ENCODE peak calls at places on chromosomes 2 and 18, in ten cellular contexts. One of them, this sample, is unnamed.

GRCh38 chr2:40433739-40434138 is 18.2 kb downstream of the SLC8A1 start:
- DNase-seq in H7: no peak
- DNase-seq in lower leg skin: no peak
- DNase-seq in NCI-H1092: no peak
- DNase-seq in NCI-H2171: no peak
- DNase-seq in AG04450: no peak
- DNase-seq in SK-N-DZ: peak; percentile 25
- DNase-seq in epithelial cell of esophagus: no peak
- DNase-seq in astrocyte of the spinal cord: no peak
- DNase-seq in NCI-H2081: no peak
- DNase-seq in this sample: no peak

GRCh38 chr2:86510436-86510933 is 52.8 kb downstream of the CHMP3 start:
- DNase-seq in SK-N-DZ: no peak
- DNase-seq in NCI-H2081: no peak
- DNase-seq in H7: no peak
- DNase-seq in NCI-H1092: no peak
- DNase-seq in AG04450: no peak
- DNase-seq in NCI-H2171: no peak
- DNase-seq in lower leg skin: no peak
- DNase-seq in epithelial cell of esophagus: no peak
- DNase-seq in astrocyte of the spinal cord: no peak
- DNase-seq in this sample: no peak

GRCh38 chr18:9673296-9674251 is 34.5 kb upstream of the RAB31 start:
- DNase-seq in SK-N-DZ: peak; percentile 18
- DNase-seq in NCI-H1092: no peak
- DNase-seq in H7: peak; percentile 47
- DNase-seq in lower leg skin: peak; percentile 43
- DNase-seq in NCI-H2081: no peak
- DNase-seq in astrocyte of the spinal cord: peak; percentile 61
- DNase-seq in AG04450: no peak
- DNase-seq in NCI-H2171: peak; percentile 16
- DNase-seq in epithelial cell of esophagus: peak; percentile 98
- DNase-seq in this sample: no peak

GRCh38 chr2:151267537-151267936 is 5.9 kb upstream of the RBM43 start:
- DNase-seq in NCI-H2171: no peak
- DNase-seq in lower leg skin: no peak
- DNase-seq in H7: no peak
- DNase-seq in NCI-H1092: no peak
- DNase-seq in AG04450: no peak
- DNase-seq in epithelial cell of esophagus: no peak
- DNase-seq in astrocyte of the spinal cord: no peak
- DNase-seq in SK-N-DZ: no peak
- DNase-seq in NCI-H2081: no peak
- DNase-seq in this sample: no peak

GRCh38 chr18:22346342-22346967 is 71.3 kb downstream of the CTAGE1 start:
- DNase-seq in lower leg skin: no peak
- DNase-seq in NCI-H2081: no peak
- DNase-seq in epithelial cell of esophagus: peak; percentile 72
- DNase-seq in H7: no peak
- DNase-seq in NCI-H2171: no peak
- DNase-seq in astrocyte of the spinal cord: peak; percentile 73
- DNase-seq in AG04450: peak; percentile 43
- DNase-seq in SK-N-DZ: no peak
- DNase-seq in NCI-H1092: no peak
- DNase-seq in this sample: no peak

GRCh38 chr2:12334289-12335003 is 382.3 kb upstream of the TRIB2 start:
- DNase-seq in NCI-H1092: no peak
- DNase-seq in NCI-H2171: no peak
- DNase-seq in astrocyte of the spinal cord: no peak
- DNase-seq in epithelial cell of esophagus: peak; percentile 18
- DNase-seq in lower leg skin: no peak
- DNase-seq in H7: no peak
- DNase-seq in SK-N-DZ: peak; percentile 15
- DNase-seq in NCI-H2081: no peak
- DNase-seq in AG04450: no peak
- DNase-seq in this sample: no peak

GRCh38 chr18:22467760-22468553 is 50.2 kb upstream of the CTAGE1 start:
- DNase-seq in NCI-H2081: no peak
- DNase-seq in lower leg skin: peak; percentile 50
- DNase-seq in AG04450: peak; percentile 96
- DNase-seq in SK-N-DZ: no peak
- DNase-seq in NCI-H1092: no peak
- DNase-seq in NCI-H2171: no peak
- DNase-seq in H7: no peak
- DNase-seq in epithelial cell of esophagus: peak; percentile 99
- DNase-seq in astrocyte of the spinal cord: peak; percentile 95
- DNase-seq in this sample: no peak

GRCh38 chr2:96547751-96548161 is 11.2 kb downstream of the ARID5A start:
- DNase-seq in SK-N-DZ: no peak
- DNase-seq in AG04450: no peak
- DNase-seq in NCI-H2081: no peak
- DNase-seq in NCI-H2171: no peak
- DNase-seq in lower leg skin: no peak
- DNase-seq in astrocyte of the spinal cord: peak; percentile 76
- DNase-seq in NCI-H1092: no peak
- DNase-seq in H7: no peak
- DNase-seq in epithelial cell of esophagus: no peak
- DNase-seq in this sample: no peak

GRCh38 chr2:60560734-60561649 is 7.5 kb upstream of the BCL11A start:
- DNase-seq in NCI-H2171: peak; percentile 12
- DNase-seq in NCI-H2081: peak; percentile 51
- DNase-seq in NCI-H1092: no peak
- DNase-seq in lower leg skin: no peak
- DNase-seq in AG04450: no peak
- DNase-seq in SK-N-DZ: peak; percentile 20
- DNase-seq in astrocyte of the spinal cord: no peak
- DNase-seq in H7: peak; percentile 50
- DNase-seq in epithelial cell of esophagus: peak; percentile 66
- DNase-seq in this sample: no peak

GRCh38 chr2:2656046-2656715 is 325.1 kb upstream of the MYT1L start:
- DNase-seq in epithelial cell of esophagus: no peak
- DNase-seq in lower leg skin: no peak
- DNase-seq in astrocyte of the spinal cord: no peak
- DNase-seq in AG04450: no peak
- DNase-seq in NCI-H2171: no peak
- DNase-seq in NCI-H1092: no peak
- DNase-seq in H7: no peak
- DNase-seq in SK-N-DZ: peak; percentile 37
- DNase-seq in NCI-H2081: no peak
- DNase-seq in this sample: no peak

GRCh38 chr18:32439802-32440201 is 30.9 kb downstream of the GAREM1 start:
- DNase-seq in epithelial cell of esophagus: peak; percentile 16
- DNase-seq in NCI-H1092: no peak
- DNase-seq in lower leg skin: no peak
- DNase-seq in AG04450: no peak
- DNase-seq in astrocyte of the spinal cord: no peak
- DNase-seq in NCI-H2081: peak; percentile 11
- DNase-seq in SK-N-DZ: peak; percentile 15
- DNase-seq in NCI-H2171: peak; percentile 21
- DNase-seq in H7: peak; percentile 16
- DNase-seq in this sample: no peak

GRCh38 chr2:177123048-177123447 is 89.5 kb upstream of the HNRNPA3 start:
- DNase-seq in epithelial cell of esophagus: no peak
- DNase-seq in NCI-H1092: no peak
- DNase-seq in NCI-H2081: no peak
- DNase-seq in AG04450: no peak
- DNase-seq in astrocyte of the spinal cord: no peak
- DNase-seq in H7: peak; percentile 12
- DNase-seq in lower leg skin: no peak
- DNase-seq in NCI-H2171: no peak
- DNase-seq in SK-N-DZ: no peak
- DNase-seq in this sample: no peak

GRCh38 chr2:218781691-218782528 is at the start of gene CYP27A1:
- DNase-seq in astrocyte of the spinal cord: peak; percentile 22
- DNase-seq in lower leg skin: no peak
- DNase-seq in NCI-H1092: peak; percentile 5
- DNase-seq in H7: peak; percentile 90
- DNase-seq in SK-N-DZ: no peak
- DNase-seq in NCI-H2171: peak; percentile 12
- DNase-seq in AG04450: no peak
- DNase-seq in epithelial cell of esophagus: peak; percentile 14
- DNase-seq in NCI-H2081: peak; percentile 44
- DNase-seq in this sample: no peak

GRCh38 chr18:46311491-46311890 is 207.3 kb downstream of the HAUS1 start:
- DNase-seq in NCI-H1092: no peak
- DNase-seq in SK-N-DZ: no peak
- DNase-seq in lower leg skin: no peak
- DNase-seq in NCI-H2081: no peak
- DNase-seq in epithelial cell of esophagus: no peak
- DNase-seq in AG04450: no peak
- DNase-seq in astrocyte of the spinal cord: no peak
- DNase-seq in H7: no peak
- DNase-seq in NCI-H2171: no peak
- DNase-seq in this sample: no peak

GRCh38 chr2:182081602-182082260 is 96.1 kb downstream of the PPP1R1C start:
- DNase-seq in H7: no peak
- DNase-seq in epithelial cell of esophagus: peak; percentile 4
- DNase-seq in AG04450: no peak
- DNase-seq in NCI-H1092: no peak
- DNase-seq in lower leg skin: no peak
- DNase-seq in NCI-H2081: no peak
- DNase-seq in astrocyte of the spinal cord: no peak
- DNase-seq in NCI-H2171: no peak
- DNase-seq in SK-N-DZ: no peak
- DNase-seq in this sample: no peak

GRCh38 chr2:23280401-23280800 is 104.6 kb upstream of the KLHL29 start:
- DNase-seq in epithelial cell of esophagus: peak; percentile 54
- DNase-seq in lower leg skin: no peak
- DNase-seq in H7: no peak
- DNase-seq in NCI-H2081: no peak
- DNase-seq in NCI-H1092: no peak
- DNase-seq in NCI-H2171: no peak
- DNase-seq in SK-N-DZ: no peak
- DNase-seq in astrocyte of the spinal cord: no peak
- DNase-seq in AG04450: no peak
- DNase-seq in this sample: no peak

GRCh38 chr2:241896746-241897201 is 27.2 kb downstream of the RTP5 start:
- DNase-seq in NCI-H1092: no peak
- DNase-seq in astrocyte of the spinal cord: no peak
- DNase-seq in H7: peak; percentile 31
- DNase-seq in AG04450: no peak
- DNase-seq in SK-N-DZ: no peak
- DNase-seq in NCI-H2171: no peak
- DNase-seq in epithelial cell of esophagus: no peak
- DNase-seq in NCI-H2081: no peak
- DNase-seq in lower leg skin: no peak
- DNase-seq in this sample: no peak

GRCh38 chr18:10420561-10421352 is 33.7 kb upstream of the APCDD1 start:
- DNase-seq in SK-N-DZ: no peak
- DNase-seq in NCI-H1092: no peak
- DNase-seq in epithelial cell of esophagus: peak; percentile 83
- DNase-seq in astrocyte of the spinal cord: peak; percentile 51
- DNase-seq in H7: no peak
- DNase-seq in lower leg skin: no peak
- DNase-seq in NCI-H2171: no peak
- DNase-seq in AG04450: no peak
- DNase-seq in NCI-H2081: no peak
- DNase-seq in this sample: no peak

GRCh38 chr18:22347624-22348511 is 69.8 kb downstream of the CTAGE1 start:
- DNase-seq in SK-N-DZ: no peak
- DNase-seq in astrocyte of the spinal cord: peak; percentile 29
- DNase-seq in H7: no peak
- DNase-seq in NCI-H2171: no peak
- DNase-seq in NCI-H2081: no peak
- DNase-seq in AG04450: no peak
- DNase-seq in epithelial cell of esophagus: peak; percentile 8
- DNase-seq in NCI-H1092: no peak
- DNase-seq in lower leg skin: no peak
- DNase-seq in this sample: no peak

GRCh38 chr18:50757358-50757757 is 62.5 kb downstream of the MRO start:
- DNase-seq in astrocyte of the spinal cord: no peak
- DNase-seq in NCI-H2081: no peak
- DNase-seq in H7: no peak
- DNase-seq in NCI-H2171: no peak
- DNase-seq in epithelial cell of esophagus: no peak
- DNase-seq in NCI-H1092: no peak
- DNase-seq in AG04450: no peak
- DNase-seq in lower leg skin: no peak
- DNase-seq in SK-N-DZ: no peak
- DNase-seq in this sample: no peak

GRCh38 chr2:46131-46470 is 204 bp downstream of the FAM110C start:
- DNase-seq in epithelial cell of esophagus: no peak
- DNase-seq in SK-N-DZ: no peak
- DNase-seq in H7: peak; percentile 86
- DNase-seq in NCI-H1092: no peak
- DNase-seq in lower leg skin: no peak
- DNase-seq in NCI-H2171: no peak
- DNase-seq in AG04450: no peak
- DNase-seq in NCI-H2081: no peak
- DNase-seq in astrocyte of the spinal cord: no peak
- DNase-seq in this sample: no peak

GRCh38 chr18:65124633-65125032 is 626.2 kb upstream of the CDH7 start:
- DNase-seq in SK-N-DZ: no peak
- DNase-seq in NCI-H1092: no peak
- DNase-seq in AG04450: no peak
- DNase-seq in astrocyte of the spinal cord: no peak
- DNase-seq in lower leg skin: no peak
- DNase-seq in NCI-H2081: no peak
- DNase-seq in H7: no peak
- DNase-seq in NCI-H2171: no peak
- DNase-seq in epithelial cell of esophagus: no peak
- DNase-seq in this sample: no peak

GRCh38 chr18:35672897-35673296 is 91.4 kb downstream of the GALNT1 start:
- DNase-seq in NCI-H1092: no peak
- DNase-seq in lower leg skin: no peak
- DNase-seq in NCI-H2171: no peak
- DNase-seq in SK-N-DZ: no peak
- DNase-seq in astrocyte of the spinal cord: peak; percentile 49
- DNase-seq in epithelial cell of esophagus: peak; percentile 67
- DNase-seq in H7: no peak
- DNase-seq in AG04450: peak; percentile 3
- DNase-seq in NCI-H2081: no peak
- DNase-seq in this sample: no peak